ENCODE peak calls at places on chromosomes 16 and 17, in seven cellular contexts. One of them, this sample, is unnamed.

GRCh38 chr17:78130439-78131101 is at the start of gene TMC8:
- DNase-seq in HT-29: no peak
- DNase-seq in heart right ventricle: no peak
- DNase-seq in neural progenitor cell: no peak
- DNase-seq in Karpas-422: peak; percentile 95
- DNase-seq in HuH-7.5: no peak
- DNase-seq in NCI-H1105: no peak
- DNase-seq in this sample: no peak

GRCh38 chr16:1072526-1073261 is at the start of gene SSTR5:
- DNase-seq in HT-29: no peak
- DNase-seq in Karpas-422: no peak
- DNase-seq in heart right ventricle: no peak
- DNase-seq in HuH-7.5: no peak
- DNase-seq in NCI-H1105: no peak
- DNase-seq in neural progenitor cell: peak; percentile 43
- DNase-seq in this sample: no peak

GRCh38 chr16:10870808-10871156 is 6.2 kb upstream of the CIITA start:
- DNase-seq in heart right ventricle: no peak
- DNase-seq in HuH-7.5: no peak
- DNase-seq in neural progenitor cell: no peak
- DNase-seq in Karpas-422: no peak
- DNase-seq in NCI-H1105: no peak
- DNase-seq in HT-29: no peak
- DNase-seq in this sample: no peak

GRCh38 chr17:38701504-38702165 is 3.4 kb upstream of the MLLT6 start:
- DNase-seq in neural progenitor cell: no peak
- DNase-seq in heart right ventricle: no peak
- DNase-seq in HT-29: no peak
- DNase-seq in NCI-H1105: no peak
- DNase-seq in HuH-7.5: no peak
- DNase-seq in Karpas-422: peak; percentile 79
- DNase-seq in this sample: no peak

GRCh38 chr17:7475764-7476422 is 3.5 kb downstream of the ZBTB4 start:
- DNase-seq in heart right ventricle: peak; percentile 71
- DNase-seq in neural progenitor cell: no peak
- DNase-seq in HT-29: no peak
- DNase-seq in HuH-7.5: no peak
- DNase-seq in Karpas-422: no peak
- DNase-seq in NCI-H1105: no peak
- DNase-seq in this sample: no peak

GRCh38 chr17:7176870-7177209 is 2.3 kb downstream of the ASGR1 start:
- DNase-seq in NCI-H1105: peak; percentile 14
- DNase-seq in HT-29: no peak
- DNase-seq in heart right ventricle: no peak
- DNase-seq in neural progenitor cell: peak; percentile 60
- DNase-seq in Karpas-422: no peak
- DNase-seq in HuH-7.5: no peak
- DNase-seq in this sample: no peak

GRCh38 chr16:78882150-78882549 is 718.4 kb downstream of the MAF start:
- DNase-seq in Karpas-422: no peak
- DNase-seq in heart right ventricle: no peak
- DNase-seq in neural progenitor cell: no peak
- DNase-seq in HuH-7.5: no peak
- DNase-seq in HT-29: no peak
- DNase-seq in NCI-H1105: no peak
- DNase-seq in this sample: no peak

GRCh38 chr16:64657316-64658011 is 464.4 kb downstream of the CDH11 start:
- DNase-seq in heart right ventricle: no peak
- DNase-seq in HT-29: no peak
- DNase-seq in Karpas-422: no peak
- DNase-seq in NCI-H1105: no peak
- DNase-seq in neural progenitor cell: no peak
- DNase-seq in HuH-7.5: no peak
- DNase-seq in this sample: no peak

This sample was measured in islet precursor cell.